ENCODE peak calls at places on chromosomes 2 and 18, in five cellular contexts. V is activated CD4-positive, alpha-beta T cell treated with anti-CD3 and anti-CD28 coated beads, Interleukin-2, amount 50 U/mL, for 1 hour; A is neural crest cell; B is KBM-7; Z is mucosa of descending colon. M is an unnamed sample.

GRCh38 chr2:221402072-221402471 is 170.0 kb downstream of the EPHA4 start:
- DNase-seq in V (no peak), A (no peak), B (no peak), Z (no peak), M (no peak)

GRCh38 chr18:12886498-12887126 is 2.6 kb upstream of the PTPN2 start:
- DNase-seq in V (no peak), A (no peak), B (peak), Z (no peak), M (no peak)

GRCh38 chr2:96899084-96899735 is 29.3 kb upstream of the SEMA4C start:
- DNase-seq in V (no peak), A (no peak), B (no peak), Z (no peak), M (no peak)

GRCh38 chr2:105746177-105747080 is 1.7 kb downstream of the NCK2 start:
- DNase-seq in V (peak), A (no peak), B (peak), Z (peak), M (peak)

GRCh38 chr2:63888053-63888452 is 46.4 kb downstream of the UGP2 start:
- DNase-seq in V (no peak), A (no peak), B (no peak), Z (no peak), M (no peak)

GRCh38 chr2:217792611-217793527 is 209.9 kb downstream of the TNS1 start:
- DNase-seq in V (no peak), A (no peak), B (no peak), Z (no peak), M (no peak)

GRCh38 chr18:8416212-8417019 is 192.8 kb upstream of the RAB12 start:
- DNase-seq in V (no peak), A (no peak), B (no peak), Z (no peak), M (no peak)

GRCh38 chr18:44852818-44853217 is 172.1 kb downstream of the SETBP1 start:
- DNase-seq in V (no peak), A (no peak), B (no peak), Z (no peak), M (no peak)

GRCh38 chr2:39183673-39184072 is 60.1 kb downstream of the CDKL4 start:
- DNase-seq in V (no peak), A (no peak), B (no peak), Z (no peak), M (no peak)

GRCh38 chr18:55268146-55268545 is 308.9 kb upstream of the CCDC68 start:
- DNase-seq in V (no peak), A (no peak), B (peak), Z (no peak), M (peak)

GRCh38 chr2:229270551-229271410 is at the start of gene PID1:
- DNase-seq in V (no peak), A (peak), B (no peak), Z (peak), M (no peak)

GRCh38 chr2:3432693-3433338 is 53.3 kb downstream of the TRAPPC12 start:
- DNase-seq in V (no peak), A (no peak), B (no peak), Z (no peak), M (no peak)

GRCh38 chr2:31012384-31012783 is 125.9 kb downstream of the GALNT14 start:
- DNase-seq in V (no peak), A (no peak), B (no peak), Z (no peak), M (no peak)

GRCh38 chr2:110657721-110658305 is 20.1 kb downstream of the BUB1 start:
- DNase-seq in V (no peak), A (no peak), B (no peak), Z (no peak), M (no peak)

GRCh38 chr2:75882530-75882929 is 171.8 kb upstream of the GCFC2 start:
- DNase-seq in V (no peak), A (no peak), B (no peak), Z (no peak), M (no peak)